ENCODE peak calls at places on chromosome 10, in eight cellular contexts. One of them, this sample, is unnamed.

GRCh38 chr10:128007017-128007416 is 100.1 kb downstream of the PTPRE start:
- DNase-seq in sigmoid colon: no peak
- DNase-seq in GM12891: no peak
- DNase-seq in SK-N-SH: no peak
- DNase-seq in stomach: no peak
- DNase-seq in GM23338: no peak
- DNase-seq in prostate gland: no peak
- DNase-seq in K562: no peak
- DNase-seq in this sample: no peak

GRCh38 chr10:60114765-60115586 is 208.6 kb upstream of the CCDC6 start:
- DNase-seq in sigmoid colon: no peak
- DNase-seq in GM12891: peak; percentile 7
- DNase-seq in SK-N-SH: peak; percentile 14
- DNase-seq in prostate gland: no peak
- DNase-seq in GM23338: peak; percentile 89
- DNase-seq in K562: peak; percentile 30
- DNase-seq in stomach: no peak
- DNase-seq in this sample: no peak

GRCh38 chr10:69201045-69201444 is 19.1 kb upstream of the HKDC1 start:
- DNase-seq in K562: no peak
- DNase-seq in prostate gland: no peak
- DNase-seq in GM23338: no peak
- DNase-seq in SK-N-SH: no peak
- DNase-seq in stomach: no peak
- DNase-seq in GM12891: no peak
- DNase-seq in sigmoid colon: no peak
- DNase-seq in this sample: no peak

GRCh38 chr10:63416376-63416775 is 49.4 kb downstream of the JMJD1C start:
- DNase-seq in GM23338: no peak
- DNase-seq in K562: no peak
- DNase-seq in sigmoid colon: no peak
- DNase-seq in SK-N-SH: no peak
- DNase-seq in prostate gland: no peak
- DNase-seq in stomach: no peak
- DNase-seq in GM12891: no peak
- DNase-seq in this sample: no peak

GRCh38 chr10:60409202-60409601 is 19.5 kb upstream of the ANK3 start:
- DNase-seq in prostate gland: no peak
- DNase-seq in sigmoid colon: no peak
- DNase-seq in K562: no peak
- DNase-seq in GM23338: no peak
- DNase-seq in SK-N-SH: no peak
- DNase-seq in GM12891: no peak
- DNase-seq in stomach: no peak
- DNase-seq in this sample: no peak

GRCh38 chr10:98415710-98416077 is 712 bp upstream of the PYROXD2 start:
- DNase-seq in GM12891: no peak
- DNase-seq in K562: no peak
- DNase-seq in prostate gland: no peak
- DNase-seq in GM23338: no peak
- DNase-seq in stomach: no peak
- DNase-seq in sigmoid colon: no peak
- DNase-seq in SK-N-SH: peak; percentile 44
- DNase-seq in this sample: no peak

GRCh38 chr10:21369697-21370096 is 155.8 kb downstream of the SKIDA1 start:
- DNase-seq in GM12891: no peak
- DNase-seq in K562: no peak
- DNase-seq in sigmoid colon: no peak
- DNase-seq in stomach: no peak
- DNase-seq in SK-N-SH: no peak
- DNase-seq in prostate gland: no peak
- DNase-seq in GM23338: no peak
- DNase-seq in this sample: no peak

GRCh38 chr10:72034761-72035160 is 53.6 kb downstream of the SPOCK2 start:
- DNase-seq in SK-N-SH: no peak
- DNase-seq in prostate gland: no peak
- DNase-seq in GM23338: no peak
- DNase-seq in GM12891: no peak
- DNase-seq in stomach: no peak
- DNase-seq in sigmoid colon: no peak
- DNase-seq in K562: no peak
- DNase-seq in this sample: no peak

GRCh38 chr10:99341860-99342517 is 12.8 kb downstream of the CNNM1 start:
- DNase-seq in prostate gland: no peak
- DNase-seq in stomach: no peak
- DNase-seq in K562: no peak
- DNase-seq in SK-N-SH: no peak
- DNase-seq in GM23338: no peak
- DNase-seq in sigmoid colon: no peak
- DNase-seq in GM12891: no peak
- DNase-seq in this sample: no peak

GRCh38 chr10:60901561-60902235 is 42.3 kb downstream of the RHOBTB1 start:
- DNase-seq in prostate gland: no peak
- DNase-seq in GM23338: no peak
- DNase-seq in GM12891: no peak
- DNase-seq in stomach: peak; percentile 49
- DNase-seq in K562: no peak
- DNase-seq in SK-N-SH: peak; percentile 59
- DNase-seq in sigmoid colon: no peak
- DNase-seq in this sample: no peak

GRCh38 chr10:24862586-24862985 is 89.8 kb downstream of the PRTFDC1 start:
- DNase-seq in GM12891: no peak
- DNase-seq in prostate gland: no peak
- DNase-seq in K562: no peak
- DNase-seq in GM23338: no peak
- DNase-seq in stomach: no peak
- DNase-seq in sigmoid colon: no peak
- DNase-seq in SK-N-SH: no peak
- DNase-seq in this sample: no peak

GRCh38 chr10:78338717-78339116 is 305.1 kb downstream of the RPS24 start:
- DNase-seq in sigmoid colon: peak; percentile 33
- DNase-seq in prostate gland: peak; percentile 0
- DNase-seq in GM23338: no peak
- DNase-seq in K562: no peak
- DNase-seq in GM12891: no peak
- DNase-seq in stomach: no peak
- DNase-seq in SK-N-SH: no peak
- DNase-seq in this sample: peak; percentile 47

GRCh38 chr10:101241840-101242707 is 12.8 kb upstream of the LBX1 start:
- DNase-seq in prostate gland: no peak
- DNase-seq in GM12891: no peak
- DNase-seq in sigmoid colon: no peak
- DNase-seq in SK-N-SH: no peak
- DNase-seq in GM23338: no peak
- DNase-seq in K562: no peak
- DNase-seq in stomach: no peak
- DNase-seq in this sample: no peak

GRCh38 chr10:88616250-88616977 is 29.9 kb downstream of the LIPJ start:
- DNase-seq in K562: no peak
- DNase-seq in sigmoid colon: peak; percentile 63
- DNase-seq in GM23338: no peak
- DNase-seq in SK-N-SH: no peak
- DNase-seq in prostate gland: no peak
- DNase-seq in stomach: no peak
- DNase-seq in GM12891: no peak
- DNase-seq in this sample: no peak

GRCh38 chr10:79127151-79127961 is 58.6 kb downstream of the ZMIZ1 start:
- DNase-seq in prostate gland: peak; percentile 37
- DNase-seq in stomach: peak; percentile 97
- DNase-seq in sigmoid colon: peak; percentile 90
- DNase-seq in GM12891: no peak
- DNase-seq in SK-N-SH: no peak
- DNase-seq in K562: peak; percentile 73
- DNase-seq in GM23338: peak; percentile 57
- DNase-seq in this sample: peak; percentile 89

GRCh38 chr10:103543617-103544525 is 50.4 kb downstream of the NEURL1 start:
- DNase-seq in prostate gland: no peak
- DNase-seq in SK-N-SH: peak; percentile 26
- DNase-seq in sigmoid colon: no peak
- DNase-seq in GM23338: no peak
- DNase-seq in GM12891: no peak
- DNase-seq in K562: no peak
- DNase-seq in stomach: peak; percentile 16
- DNase-seq in this sample: peak; percentile 49

GRCh38 chr10:97399843-97400545 is 1.1 kb downstream of the RRP12 start:
- DNase-seq in prostate gland: peak; percentile 14
- DNase-seq in K562: peak; percentile 52
- DNase-seq in sigmoid colon: no peak
- DNase-seq in SK-N-SH: peak; percentile 72
- DNase-seq in GM12891: no peak
- DNase-seq in GM23338: peak; percentile 39
- DNase-seq in stomach: peak; percentile 43
- DNase-seq in this sample: no peak
- TF ChIP-seq POLR2AphosphoS5 in prostate gland: no peak
- TF ChIP-seq POLR2AphosphoS5 in K562: no peak
- TF ChIP-seq POLR2AphosphoS5 in sigmoid colon: no peak
- TF ChIP-seq POLR2AphosphoS5 in SK-N-SH: peak; percentile 18
- TF ChIP-seq POLR2AphosphoS5 in GM12891: no peak
- TF ChIP-seq POLR2AphosphoS5 in GM23338: no peak
- TF ChIP-seq POLR2AphosphoS5 in stomach: no peak
- TF ChIP-seq POLR2AphosphoS5 in this sample: no peak

GRCh38 chr10:34125702-34126101 is 689.4 kb downstream of the PARD3 start:
- DNase-seq in stomach: no peak
- DNase-seq in K562: no peak
- DNase-seq in sigmoid colon: no peak
- DNase-seq in prostate gland: no peak
- DNase-seq in GM12891: no peak
- DNase-seq in GM23338: no peak
- DNase-seq in SK-N-SH: no peak
- DNase-seq in this sample: no peak

GRCh38 chr10:34121125-34121973 is 693.7 kb downstream of the PARD3 start:
- DNase-seq in SK-N-SH: no peak
- DNase-seq in sigmoid colon: no peak
- DNase-seq in GM12891: no peak
- DNase-seq in stomach: no peak
- DNase-seq in GM23338: no peak
- DNase-seq in K562: no peak
- DNase-seq in prostate gland: no peak
- DNase-seq in this sample: no peak

GRCh38 chr10:34127676-34128075 is 687.4 kb downstream of the PARD3 start:
- DNase-seq in stomach: no peak
- DNase-seq in prostate gland: no peak
- DNase-seq in GM12891: no peak
- DNase-seq in GM23338: no peak
- DNase-seq in K562: no peak
- DNase-seq in sigmoid colon: no peak
- DNase-seq in SK-N-SH: no peak
- DNase-seq in this sample: no peak

GRCh38 chr10:34121974-34122282 is 693.2 kb downstream of the PARD3 start:
- DNase-seq in K562: no peak
- DNase-seq in GM12891: no peak
- DNase-seq in prostate gland: no peak
- DNase-seq in stomach: no peak
- DNase-seq in SK-N-SH: no peak
- DNase-seq in sigmoid colon: no peak
- DNase-seq in GM23338: no peak
- DNase-seq in this sample: no peak

DNA sequence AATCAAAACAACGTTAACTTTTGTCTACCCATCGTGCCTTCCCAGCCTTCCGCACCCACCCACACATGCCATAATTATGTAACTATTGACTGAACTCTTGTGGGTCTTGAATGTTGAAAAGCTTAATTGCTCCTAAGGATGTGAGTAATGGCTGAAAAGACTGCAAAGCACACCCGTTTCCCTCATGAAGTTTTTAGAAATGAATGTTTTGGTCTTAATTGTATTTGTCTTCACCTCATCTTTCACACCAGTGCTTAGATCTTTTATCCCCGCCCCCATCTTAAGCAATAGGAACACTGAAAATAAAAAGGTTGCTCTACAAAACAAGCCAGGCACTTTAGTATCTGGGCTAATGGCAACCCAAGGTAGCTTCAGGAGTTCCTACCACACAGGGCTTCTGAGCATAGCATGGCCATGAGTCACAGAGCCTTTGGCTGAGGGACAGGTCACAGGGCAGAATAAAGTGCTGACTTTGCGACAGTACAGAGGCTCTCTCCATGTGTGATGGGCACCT is 690.5 kb downstream of the PARD3 start:
- DNase-seq in SK-N-SH: no peak
- DNase-seq in K562: no peak
- DNase-seq in prostate gland: no peak
- DNase-seq in stomach: no peak
- DNase-seq in sigmoid colon: no peak
- DNase-seq in GM23338: no peak
- DNase-seq in GM12891: no peak
- DNase-seq in this sample: no peak
- TF ChIP-seq POLR2AphosphoS5 in SK-N-SH: no peak
- TF ChIP-seq POLR2AphosphoS5 in K562: no peak
- TF ChIP-seq POLR2AphosphoS5 in prostate gland: no peak
- TF ChIP-seq POLR2AphosphoS5 in stomach: no peak
- TF ChIP-seq POLR2AphosphoS5 in sigmoid colon: no peak
- TF ChIP-seq POLR2AphosphoS5 in GM23338: no peak
- TF ChIP-seq POLR2AphosphoS5 in GM12891: no peak
- TF ChIP-seq POLR2AphosphoS5 in this sample: no peak

GRCh38 chr10:102503264-102504178 is at the start of gene SUFU:
- DNase-seq in sigmoid colon: peak; percentile 99
- DNase-seq in prostate gland: peak; percentile 99
- DNase-seq in K562: peak; percentile 96
- DNase-seq in stomach: peak; percentile 99
- DNase-seq in GM23338: peak; percentile 100
- DNase-seq in SK-N-SH: peak; percentile 98
- DNase-seq in GM12891: peak; percentile 90
- DNase-seq in this sample: peak; percentile 99

GRCh38 chr10:102504179-102504975 is 605 bp downstream of the SUFU start:
- DNase-seq in GM12891: no peak
- DNase-seq in GM23338: peak; percentile 85
- DNase-seq in stomach: peak; percentile 26
- DNase-seq in sigmoid colon: peak; percentile 74
- DNase-seq in prostate gland: peak; percentile 21
- DNase-seq in K562: peak; percentile 38
- DNase-seq in SK-N-SH: peak; percentile 44
- DNase-seq in this sample: no peak

GRCh38 chr10:102502029-102502336 is 529 bp downstream of the ACTR1A start:
- DNase-seq in K562: peak; percentile 96
- DNase-seq in SK-N-SH: peak; percentile 97
- DNase-seq in stomach: peak; percentile 99
- DNase-seq in GM12891: peak; percentile 93
- DNase-seq in prostate gland: peak; percentile 99
- DNase-seq in sigmoid colon: peak; percentile 100
- DNase-seq in GM23338: peak; percentile 99
- DNase-seq in this sample: peak; percentile 100

GRCh38 chr10:102501201-102502028 is 1.1 kb downstream of the ACTR1A start:
- DNase-seq in SK-N-SH: no peak
- DNase-seq in prostate gland: no peak
- DNase-seq in stomach: no peak
- DNase-seq in sigmoid colon: no peak
- DNase-seq in GM23338: peak; percentile 26
- DNase-seq in GM12891: no peak
- DNase-seq in K562: no peak
- DNase-seq in this sample: peak; percentile 29

GRCh38 chr10:102502337-102503151 is at the start of gene ACTR1A:
- DNase-seq in K562: peak; percentile 73
- DNase-seq in prostate gland: peak; percentile 99
- DNase-seq in sigmoid colon: peak; percentile 99
- DNase-seq in SK-N-SH: peak; percentile 80
- DNase-seq in stomach: peak; percentile 97
- DNase-seq in GM12891: peak; percentile 66
- DNase-seq in GM23338: peak; percentile 99
- DNase-seq in this sample: peak; percentile 96
- TF ChIP-seq POLR2AphosphoS5 in K562: peak; percentile 61
- TF ChIP-seq POLR2AphosphoS5 in prostate gland: peak; percentile 98
- TF ChIP-seq POLR2AphosphoS5 in sigmoid colon: peak; percentile 99
- TF ChIP-seq POLR2AphosphoS5 in SK-N-SH: peak; percentile 77
- TF ChIP-seq POLR2AphosphoS5 in stomach: peak; percentile 64
- TF ChIP-seq POLR2AphosphoS5 in GM12891: peak; percentile 38
- TF ChIP-seq POLR2AphosphoS5 in GM23338: peak; percentile 79
- TF ChIP-seq POLR2AphosphoS5 in this sample: peak; percentile 91

GRCh38 chr10:113162960-113163359 is 212.9 kb downstream of the TCF7L2 start:
- DNase-seq in sigmoid colon: no peak
- DNase-seq in GM12891: no peak
- DNase-seq in stomach: no peak
- DNase-seq in prostate gland: no peak
- DNase-seq in K562: no peak
- DNase-seq in GM23338: no peak
- DNase-seq in SK-N-SH: no peak
- DNase-seq in this sample: no peak
- TF ChIP-seq POLR2AphosphoS5 in sigmoid colon: peak; percentile 19
- TF ChIP-seq POLR2AphosphoS5 in GM12891: no peak
- TF ChIP-seq POLR2AphosphoS5 in stomach: peak; percentile 26
- TF ChIP-seq POLR2AphosphoS5 in prostate gland: no peak
- TF ChIP-seq POLR2AphosphoS5 in K562: no peak
- TF ChIP-seq POLR2AphosphoS5 in GM23338: no peak
- TF ChIP-seq POLR2AphosphoS5 in SK-N-SH: no peak
- TF ChIP-seq POLR2AphosphoS5 in this sample: no peak